ENCODE peak calls at places on chromosomes 1 and 21, in seven cellular contexts. One of them, this sample, is unnamed. For H3K4me1, the result is how much of the 10 kb centered on the place peaks cover.

GRCh38 chr21:33063365-33063883 is 6.5 kb upstream of the OLIG1 start:
- DNase-seq in transverse colon: no peak
- DNase-seq in Peyer's patch: no peak
- DNase-seq in adrenal gland: no peak
- DNase-seq in ovary: no peak
- DNase-seq in spleen: no peak
- DNase-seq in heart left ventricle: no peak
- DNase-seq in this sample: no peak

GRCh38 chr1:35575401-35575958 is 2.4 kb downstream of the TFAP2E start:
- DNase-seq in transverse colon: no peak
- DNase-seq in spleen: peak
- DNase-seq in heart left ventricle: no peak
- DNase-seq in adrenal gland: no peak
- DNase-seq in Peyer's patch: no peak
- DNase-seq in ovary: no peak
- DNase-seq in this sample: peak

GRCh38 chr1:243407284-243408018 is 151.6 kb downstream of the SDCCAG8 start:
- DNase-seq in ovary: no peak
- DNase-seq in heart left ventricle: no peak
- DNase-seq in adrenal gland: no peak
- DNase-seq in spleen: no peak
- DNase-seq in Peyer's patch: no peak
- DNase-seq in transverse colon: no peak
- DNase-seq in this sample: no peak

GRCh38 chr1:240663160-240663879 is 51.4 kb upstream of the GREM2 start:
- DNase-seq in heart left ventricle: no peak
- DNase-seq in ovary: no peak
- DNase-seq in transverse colon: no peak
- DNase-seq in Peyer's patch: no peak
- DNase-seq in spleen: no peak
- DNase-seq in adrenal gland: no peak
- DNase-seq in this sample: no peak

GRCh38 chr1:91891486-91891885 is 5.5 kb upstream of the TGFBR3 start:
- DNase-seq in Peyer's patch: no peak
- DNase-seq in transverse colon: no peak
- DNase-seq in ovary: no peak
- DNase-seq in adrenal gland: no peak
- DNase-seq in spleen: no peak
- DNase-seq in heart left ventricle: no peak
- DNase-seq in this sample: no peak

GRCh38 chr1:54247858-54248257 is 47.9 kb downstream of the MRPL37 start:
- DNase-seq in adrenal gland: no peak
- DNase-seq in spleen: no peak
- DNase-seq in Peyer's patch: no peak
- DNase-seq in transverse colon: no peak
- DNase-seq in heart left ventricle: no peak
- DNase-seq in ovary: no peak
- DNase-seq in this sample: no peak

GRCh38 chr1:237281481-237281880 is 239.5 kb downstream of the RYR2 start:
- DNase-seq in spleen: no peak
- DNase-seq in Peyer's patch: no peak
- DNase-seq in ovary: no peak
- DNase-seq in adrenal gland: no peak
- DNase-seq in heart left ventricle: no peak
- DNase-seq in transverse colon: no peak
- DNase-seq in this sample: no peak

GRCh38 chr1:153773004-153773921 is 1.9 kb upstream of the SLC27A3 start:
- DNase-seq in ovary: no peak
- DNase-seq in Peyer's patch: no peak
- DNase-seq in heart left ventricle: peak
- DNase-seq in adrenal gland: no peak
- DNase-seq in transverse colon: no peak
- DNase-seq in spleen: peak
- DNase-seq in this sample: no peak

GRCh38 chr1:204714861-204715511 is 29.4 kb upstream of the LRRN2 start:
- DNase-seq in Peyer's patch: no peak
- DNase-seq in heart left ventricle: no peak
- DNase-seq in transverse colon: no peak
- DNase-seq in spleen: no peak
- DNase-seq in adrenal gland: no peak
- DNase-seq in ovary: no peak
- DNase-seq in this sample: no peak

GRCh38 chr1:67469431-67469830 is 39.2 kb upstream of the SERBP1 start:
- DNase-seq in adrenal gland: no peak
- DNase-seq in ovary: no peak
- DNase-seq in transverse colon: no peak
- DNase-seq in spleen: no peak
- DNase-seq in Peyer's patch: no peak
- DNase-seq in heart left ventricle: no peak
- DNase-seq in this sample: no peak

GRCh38 chr21:26810266-26810665 is 34.9 kb downstream of the ADAMTS1 start:
- DNase-seq in heart left ventricle: no peak
- DNase-seq in adrenal gland: no peak
- DNase-seq in spleen: no peak
- DNase-seq in Peyer's patch: no peak
- DNase-seq in ovary: no peak
- DNase-seq in transverse colon: no peak
- DNase-seq in this sample: no peak

GRCh38 chr1:84374991-84375838 is 23.1 kb upstream of the DNASE2B start:
- DNase-seq in ovary: no peak
- DNase-seq in adrenal gland: peak
- DNase-seq in heart left ventricle: peak
- DNase-seq in spleen: no peak
- DNase-seq in Peyer's patch: no peak
- DNase-seq in transverse colon: no peak
- DNase-seq in this sample: peak

GRCh38 chr1:200646515-200646914 is 23.2 kb downstream of the DDX59 start:
- DNase-seq in ovary: no peak
- DNase-seq in spleen: no peak
- DNase-seq in adrenal gland: no peak
- DNase-seq in Peyer's patch: no peak
- DNase-seq in transverse colon: no peak
- DNase-seq in heart left ventricle: no peak
- DNase-seq in this sample: no peak

GRCh38 chr1:40583980-40584379 is 52.5 kb downstream of the ZNF684 start:
- DNase-seq in heart left ventricle: no peak
- DNase-seq in adrenal gland: no peak
- DNase-seq in ovary: no peak
- DNase-seq in spleen: no peak
- DNase-seq in Peyer's patch: no peak
- DNase-seq in transverse colon: no peak
- DNase-seq in this sample: no peak

GRCh38 chr1:81811757-81812371 is 11.1 kb downstream of the ADGRL2 start:
- DNase-seq in Peyer's patch: no peak
- DNase-seq in transverse colon: no peak
- DNase-seq in ovary: no peak
- DNase-seq in adrenal gland: no peak
- DNase-seq in spleen: no peak
- DNase-seq in heart left ventricle: no peak
- DNase-seq in this sample: no peak

GRCh38 chr1:16352842-16353535 is 709 bp upstream of the FBXO42 start:
- DNase-seq in transverse colon: peak
- DNase-seq in heart left ventricle: no peak
- DNase-seq in adrenal gland: no peak
- DNase-seq in Peyer's patch: no peak
- DNase-seq in ovary: no peak
- DNase-seq in spleen: no peak
- DNase-seq in this sample: no peak

GRCh38 chr1:9312183-9312582 is 19.5 kb downstream of the SPSB1 start:
- DNase-seq in transverse colon: no peak
- DNase-seq in Peyer's patch: no peak
- DNase-seq in ovary: no peak
- DNase-seq in heart left ventricle: no peak
- DNase-seq in spleen: no peak
- DNase-seq in adrenal gland: no peak
- DNase-seq in this sample: no peak
- H3K27ac ChIP-seq in transverse colon: no peak
- H3K27ac ChIP-seq in Peyer's patch: no peak
- H3K27ac ChIP-seq in ovary: no peak
- H3K27ac ChIP-seq in heart left ventricle: no peak
- H3K27ac ChIP-seq in spleen: no peak
- H3K27ac ChIP-seq in adrenal gland: no peak
- H3K27ac ChIP-seq in this sample: no peak

GRCh38 chr1:56484695-56485094 is 94.7 kb downstream of the PLPP3 start:
- DNase-seq in heart left ventricle: no peak
- DNase-seq in Peyer's patch: no peak
- DNase-seq in adrenal gland: no peak
- DNase-seq in ovary: no peak
- DNase-seq in spleen: no peak
- DNase-seq in transverse colon: no peak
- DNase-seq in this sample: no peak
- H3K4me1 ChIP-seq in heart left ventricle: under half
- H3K4me1 ChIP-seq in Peyer's patch: under half
- H3K4me1 ChIP-seq in adrenal gland: under half
- H3K4me1 ChIP-seq in ovary: under half
- H3K4me1 ChIP-seq in spleen: under half
- H3K4me1 ChIP-seq in transverse colon: under half
- H3K4me1 ChIP-seq in this sample: under half

DNA sequence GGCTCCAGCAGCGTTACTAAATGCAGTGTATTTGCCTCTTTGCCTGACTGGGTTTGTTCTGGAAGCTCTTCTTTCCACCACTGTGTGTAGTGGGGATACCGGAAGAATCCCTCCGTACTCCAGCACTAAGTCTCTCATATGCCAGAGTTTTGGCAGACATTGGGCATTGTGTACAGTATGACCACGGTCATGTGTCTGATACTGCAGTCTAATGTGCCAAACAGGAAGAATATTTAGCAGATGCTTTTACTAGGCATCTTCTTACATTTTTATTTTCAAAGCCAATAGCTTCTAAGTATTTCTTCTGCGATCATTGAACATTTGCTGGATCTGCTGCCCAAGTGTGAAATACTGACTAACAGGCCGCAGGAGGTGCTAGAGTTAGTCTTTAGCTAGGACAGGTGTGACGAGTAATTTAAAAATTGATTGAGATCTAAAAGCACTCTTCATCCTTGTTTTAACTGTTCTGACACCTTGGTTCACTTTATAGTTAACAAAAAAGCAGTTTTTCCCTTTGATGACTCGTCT is 658 bp upstream of the FAM78B start:
- DNase-seq in adrenal gland: no peak
- DNase-seq in transverse colon: no peak
- DNase-seq in ovary: no peak
- DNase-seq in spleen: no peak
- DNase-seq in heart left ventricle: no peak
- DNase-seq in Peyer's patch: no peak
- DNase-seq in this sample: no peak
- TF ChIP-seq POLR2A in adrenal gland: no peak
- TF ChIP-seq POLR2A in transverse colon: peak
- TF ChIP-seq POLR2A in ovary: no peak
- TF ChIP-seq POLR2A in spleen: no peak
- TF ChIP-seq POLR2A in heart left ventricle: no peak
- TF ChIP-seq POLR2A in Peyer's patch: no peak
- TF ChIP-seq POLR2A in this sample: no peak

GRCh38 chr1:15344380-15344779 is 65.3 kb upstream of the EFHD2 start:
- DNase-seq in transverse colon: no peak
- DNase-seq in Peyer's patch: no peak
- DNase-seq in spleen: no peak
- DNase-seq in heart left ventricle: no peak
- DNase-seq in ovary: no peak
- DNase-seq in adrenal gland: no peak
- DNase-seq in this sample: no peak

GRCh38 chr1:15344800-15345710 is 64.6 kb upstream of the EFHD2 start:
- DNase-seq in spleen: no peak
- DNase-seq in heart left ventricle: peak
- DNase-seq in transverse colon: no peak
- DNase-seq in Peyer's patch: no peak
- DNase-seq in ovary: no peak
- DNase-seq in adrenal gland: no peak
- DNase-seq in this sample: no peak

GRCh38 chr1:15347182-15347581 is 62.5 kb upstream of the EFHD2 start:
- DNase-seq in ovary: no peak
- DNase-seq in Peyer's patch: no peak
- DNase-seq in heart left ventricle: no peak
- DNase-seq in spleen: no peak
- DNase-seq in adrenal gland: no peak
- DNase-seq in transverse colon: no peak
- DNase-seq in this sample: no peak

GRCh38 chr1:15346356-15347030 is 63.2 kb upstream of the EFHD2 start:
- DNase-seq in transverse colon: no peak
- DNase-seq in ovary: no peak
- DNase-seq in Peyer's patch: no peak
- DNase-seq in adrenal gland: no peak
- DNase-seq in heart left ventricle: no peak
- DNase-seq in spleen: no peak
- DNase-seq in this sample: no peak

DNA sequence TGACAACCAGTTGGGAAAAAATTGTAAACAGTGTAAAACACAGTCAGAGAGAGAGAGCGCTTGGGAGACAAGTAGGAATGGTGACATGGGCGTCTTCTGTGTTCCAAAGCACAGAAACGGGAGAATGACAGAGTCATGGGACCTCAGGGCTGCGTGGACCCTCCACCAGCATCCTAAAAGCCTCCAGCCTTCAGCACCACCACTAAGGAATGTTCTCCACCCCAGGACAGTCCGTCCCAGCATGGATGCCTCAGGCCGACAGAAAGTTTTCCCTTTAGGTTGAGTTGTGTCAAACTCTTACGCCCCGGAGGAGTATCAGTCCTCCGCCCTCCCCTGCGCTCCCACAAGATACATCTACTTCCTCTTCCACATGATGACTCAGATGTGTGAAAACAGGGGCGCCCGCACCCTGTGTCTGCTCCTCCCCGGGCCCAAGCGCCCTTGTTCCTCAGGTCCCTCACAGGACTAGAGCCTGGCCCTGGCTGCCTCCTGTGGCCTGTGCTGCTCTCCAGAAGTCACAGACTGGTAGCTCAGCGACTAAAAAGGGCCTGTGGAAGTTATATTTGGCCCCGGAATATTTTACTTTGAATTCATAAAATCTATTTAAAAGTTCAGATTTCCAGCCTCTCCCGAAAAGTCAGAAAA is 63.9 kb upstream of the EFHD2 start:
- DNase-seq in transverse colon: peak
- DNase-seq in spleen: peak
- DNase-seq in heart left ventricle: peak
- DNase-seq in Peyer's patch: peak
- DNase-seq in adrenal gland: peak
- DNase-seq in ovary: no peak
- DNase-seq in this sample: peak
- H3K27ac ChIP-seq in transverse colon: peak
- H3K27ac ChIP-seq in spleen: no peak
- H3K27ac ChIP-seq in heart left ventricle: no peak
- H3K27ac ChIP-seq in Peyer's patch: no peak
- H3K27ac ChIP-seq in adrenal gland: no peak
- H3K27ac ChIP-seq in ovary: no peak
- H3K27ac ChIP-seq in this sample: no peak

GRCh38 chr1:234684854-234685253 is 74.9 kb upstream of the IRF2BP2 start:
- DNase-seq in Peyer's patch: no peak
- DNase-seq in transverse colon: no peak
- DNase-seq in heart left ventricle: no peak
- DNase-seq in adrenal gland: no peak
- DNase-seq in ovary: no peak
- DNase-seq in spleen: no peak
- DNase-seq in this sample: peak
- H3K4me1 ChIP-seq in Peyer's patch: under half
- H3K4me1 ChIP-seq in transverse colon: under half
- H3K4me1 ChIP-seq in heart left ventricle: under half
- H3K4me1 ChIP-seq in adrenal gland: under half
- H3K4me1 ChIP-seq in ovary: under half
- H3K4me1 ChIP-seq in spleen: under half
- H3K4me1 ChIP-seq in this sample: under half

This sample was measured in gastrocnemius medialis.